ENCODE peak calls at places on chromosomes 13 and 19, in eight cellular contexts. W is midbrain, G is tibial artery, L is NCI-H345, T is kidney epithelial cell, M is mesothelial cell of epicardium, E is Ammon's horn, H is brain pericyte. B is an unnamed sample.

GRCh38 chr13:100176781-100177389 is 88.0 kb downstream of the PCCA start:
- DNase-seq in L (peak), E (no peak), G (no peak), H (peak), M (no peak), T (no peak), W (no peak), B (no peak)

GRCh38 chr19:44720945-44721344 is 22.0 kb downstream of the CEACAM16 start:
- DNase-seq in T (no peak), E (no peak), H (no peak), W (no peak), L (no peak), G (no peak), M (no peak), B (no peak)

GRCh38 chr13:88544836-88545235 is 873.7 kb downstream of the SLITRK5 start:
- DNase-seq in L (no peak), T (no peak), W (no peak), M (no peak), E (no peak), G (no peak), H (no peak), B (no peak)

GRCh38 chr19:49557641-49558325 is 22.6 kb downstream of the NOSIP start:
- DNase-seq in H (no peak), G (no peak), E (no peak), L (no peak), W (no peak), T (no peak), M (no peak), B (no peak)

GRCh38 chr19:18119243-18120105 is 21.9 kb downstream of the MAST3 start:
- DNase-seq in W (no peak), E (peak), T (no peak), L (no peak), G (no peak), H (no peak), M (no peak), B (no peak)

GRCh38 chr19:19659646-19660245 is 3.7 kb downstream of the ATP13A1 start:
- DNase-seq in T (no peak), E (no peak), M (no peak), G (no peak), H (no peak), L (no peak), W (no peak), B (no peak)

GRCh38 chr19:8654591-8655339 is 24.3 kb downstream of the NFILZ start:
- DNase-seq in E (peak), T (no peak), G (no peak), H (no peak), M (peak), W (no peak), L (peak), B (peak)

GRCh38 chr19:34416021-34416545 is 11.9 kb downstream of the PDCD2L start:
- DNase-seq in G (peak), W (no peak), M (no peak), H (no peak), L (no peak), T (no peak), E (no peak), B (no peak)

GRCh38 chr19:34408421-34408820 is 4.2 kb downstream of the PDCD2L start:
- DNase-seq in T (no peak), H (no peak), G (no peak), M (no peak), E (no peak), W (no peak), L (no peak), B (no peak)

GRCh38 chr19:4456843-4457653 is 546 bp downstream of the UBXN6 start:
- DNase-seq in H (peak), L (peak), E (no peak), M (peak), G (no peak), W (peak), T (no peak), B (peak)

GRCh38 chr19:5895890-5896289 is 7.7 kb downstream of the NDUFA11 start:
- DNase-seq in M (no peak), T (no peak), H (no peak), G (no peak), L (no peak), E (no peak), W (no peak), B (peak)

B was measured in adrenal gland.